ENCODE peak calls at places on chromosomes 7 and 10, in seven cellular contexts. G, B, U, T, L, Q and D are unnamed samples.

GRCh38 chr7:120792091-120792860 is 65.7 kb downstream of the TSPAN12 start:
- DNase-seq in G (peak; percentile 7), B (peak; percentile 86), U (peak; percentile 75), T (peak; percentile 80), L (peak; percentile 73), Q (peak; percentile 83), D (peak; percentile 59)

GRCh38 chr7:140883378-140883777 is 41.4 kb downstream of the BRAF start:
- DNase-seq in G (no peak), B (no peak), U (no peak), T (no peak), L (no peak), Q (no peak), D (no peak)

GRCh38 chr7:107446988-107447387 is 22.9 kb upstream of the GPR22 start:
- DNase-seq in G (no peak), B (no peak), U (no peak), T (peak; percentile 28), L (no peak), Q (no peak), D (no peak)

GRCh38 chr10:17548786-17549185 is 68.4 kb downstream of the HACD1 start:
- DNase-seq in G (no peak), B (no peak), U (no peak), T (peak; percentile 30), L (no peak), Q (no peak), D (no peak)

GRCh38 chr10:43199088-43199683 is 60.9 kb downstream of the CSGALNACT2 start:
- DNase-seq in G (no peak), B (no peak), U (peak; percentile 6), T (no peak), L (no peak), Q (no peak), D (no peak)

GRCh38 chr7:13851756-13852155 is 137.7 kb downstream of the ETV1 start:
- DNase-seq in G (no peak), B (peak; percentile 40), U (no peak), T (peak; percentile 70), L (peak; percentile 33), Q (no peak), D (no peak)

GRCh38 chr7:95334434-95334833 is 10.1 kb upstream of the PON1 start:
- DNase-seq in G (no peak), B (no peak), U (no peak), T (no peak), L (no peak), Q (no peak), D (no peak)

GRCh38 chr10:71136036-71136690 is 76.2 kb upstream of the UNC5B start:
- DNase-seq in G (no peak), B (no peak), U (no peak), T (no peak), L (no peak), Q (no peak), D (no peak)

GRCh38 chr10:80497187-80498038 is 40.3 kb upstream of the SH2D4B start:
- DNase-seq in G (no peak), B (no peak), U (peak; percentile 59), T (peak; percentile 90), L (no peak), Q (no peak), D (no peak)

GRCh38 chr7:110964770-110965169 is 126.2 kb upstream of the LRRN3 start:
- DNase-seq in G (no peak), B (no peak), U (no peak), T (no peak), L (no peak), Q (no peak), D (no peak)

GRCh38 chr7:117012284-117013174 is 59.2 kb downstream of the ST7 start:
- DNase-seq in G (no peak), B (peak; percentile 42), U (no peak), T (peak; percentile 60), L (peak; percentile 48), Q (peak; percentile 84), D (peak; percentile 29)

GRCh38 chr7:117072620-117073118 is 119.4 kb downstream of the ST7 start:
- DNase-seq in G (peak; percentile 52), B (peak; percentile 52), U (no peak), T (peak; percentile 16), L (peak; percentile 56), Q (no peak), D (no peak)

GRCh38 chr7:155959894-155960293 is 147.6 kb upstream of the SHH start:
- DNase-seq in G (no peak), B (no peak), U (no peak), T (no peak), L (no peak), Q (no peak), D (no peak)

GRCh38 chr10:12705943-12706342 is 295.6 kb downstream of the CCDC3 start:
- DNase-seq in G (no peak), B (no peak), U (no peak), T (peak; percentile 28), L (no peak), Q (no peak), D (no peak)

GRCh38 chr7:409344-410281 is 110.0 kb downstream of the PDGFA start:
- DNase-seq in G (no peak), B (peak; percentile 42), U (peak; percentile 7), T (no peak), L (peak; percentile 37), Q (no peak), D (no peak)

GRCh38 chr7:3067193-3067592 is 23.5 kb upstream of the CARD11 start:
- DNase-seq in G (no peak), B (no peak), U (no peak), T (no peak), L (no peak), Q (peak; percentile 35), D (peak; percentile 31)

GRCh38 chr10:127986543-127987466 is 79.9 kb downstream of the PTPRE start:
- DNase-seq in G (no peak), B (no peak), U (no peak), T (no peak), L (no peak), Q (no peak), D (no peak)

GRCh38 chr10:120989996-120990395 is 138.8 kb downstream of the WDR11 start:
- DNase-seq in G (no peak), B (no peak), U (no peak), T (no peak), L (no peak), Q (no peak), D (no peak)

GRCh38 chr7:157568785-157569584 is 232.2 kb downstream of the DNAJB6 start:
- DNase-seq in G (no peak), B (peak; percentile 62), U (peak; percentile 69), T (peak; percentile 39), L (peak; percentile 75), Q (peak; percentile 24), D (peak; percentile 39)

DNA sequence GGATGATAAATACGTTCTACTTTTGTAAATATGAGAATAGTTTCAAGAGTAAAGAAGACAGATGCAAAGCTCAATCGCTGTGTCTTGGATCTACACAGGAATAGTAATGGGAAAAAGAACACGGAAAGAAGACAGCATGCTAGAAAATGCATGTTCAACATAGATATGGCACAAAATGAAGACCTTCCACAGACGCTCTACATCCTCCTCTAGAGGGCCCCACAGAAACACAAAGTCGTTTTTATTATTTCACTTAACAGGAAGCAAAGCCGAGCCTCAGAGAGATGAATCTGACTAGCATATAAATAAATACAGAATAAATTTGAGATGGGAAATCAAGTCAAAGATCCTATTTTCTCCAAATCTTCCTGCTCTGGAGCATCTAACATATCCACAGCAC is 292.6 kb downstream of the PARD3 start:
- DNase-seq in G (no peak), B (peak; percentile 11), U (no peak), T (no peak), L (peak; percentile 22), Q (peak; percentile 63), D (peak; percentile 29)
- TF ChIP-seq CTCF in G (no peak), B (peak; percentile 36), U (no peak), T (peak; percentile 10), L (peak; percentile 59), Q (peak; percentile 64), D (peak; percentile 56)

DNA sequence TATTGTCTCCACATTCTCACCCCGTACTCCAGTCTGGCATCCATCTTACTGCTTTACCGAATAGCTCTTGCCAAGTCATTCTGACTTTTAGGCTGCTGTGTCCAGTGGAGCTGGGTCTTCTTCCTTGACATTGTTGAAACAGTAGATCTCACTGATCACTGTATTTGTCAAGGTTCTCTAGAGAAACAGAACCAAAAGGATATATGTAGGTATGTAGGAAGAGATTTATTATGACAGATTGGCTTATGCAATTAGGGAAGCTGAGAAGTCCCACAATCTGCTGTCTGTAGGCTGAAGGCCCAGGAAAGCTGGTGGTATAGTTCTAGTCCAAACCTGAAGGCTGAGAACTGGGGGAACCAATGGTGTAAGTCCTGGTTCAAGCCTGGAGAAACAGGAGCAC is 12.1 kb upstream of the PRRT4 start:
- DNase-seq in G (no peak), B (no peak), U (no peak), T (no peak), L (no peak), Q (no peak), D (no peak)
- TF ChIP-seq CTCF in G (no peak), B (no peak), U (no peak), T (no peak), L (no peak), Q (no peak), D (no peak)

DNA sequence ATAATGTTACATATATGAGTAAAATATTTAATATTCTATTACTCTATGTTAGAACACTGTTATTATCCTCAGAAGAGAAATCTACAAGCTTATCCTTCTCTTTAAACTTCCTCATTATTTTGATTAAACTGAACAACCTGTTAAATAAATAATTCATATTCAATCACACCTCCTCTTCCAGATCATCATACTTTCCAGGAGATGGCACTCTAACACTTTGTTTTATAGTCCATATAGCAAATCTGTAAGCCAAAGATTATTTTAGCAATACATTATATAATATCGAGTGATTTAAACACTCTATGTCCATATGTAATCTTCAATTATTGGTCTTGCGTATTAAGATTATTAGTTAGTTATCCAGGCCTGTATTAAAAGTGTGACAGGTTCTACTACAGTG is 694.1 kb downstream of the ANKRD7 start:
- DNase-seq in G (no peak), B (no peak), U (no peak), T (no peak), L (peak; percentile 1), Q (peak; percentile 8), D (no peak)
- TF ChIP-seq CTCF in G (peak; percentile 25), B (peak; percentile 59), U (no peak), T (no peak), L (peak; percentile 71), Q (no peak), D (no peak)

GRCh38 chr7:76512941-76513816 is 2.8 kb downstream of the UPK3B start:
- DNase-seq in G (no peak), B (peak; percentile 70), U (peak; percentile 66), T (no peak), L (peak; percentile 87), Q (no peak), D (no peak)
- TF ChIP-seq CTCF in G (no peak), B (peak; percentile 50), U (no peak), T (no peak), L (peak; percentile 58), Q (no peak), D (no peak)